ENCODE peak calls at places on chromosomes 7 and 10, in ten cellular contexts. One of them, this sample, is unnamed.

GRCh38 chr7:68074242-68074641 is 1077.6 kb downstream of the TYW1 start:
- DNase-seq in fibroblast of lung: no peak
- DNase-seq in IMR-90: no peak
- DNase-seq in HCEC 1CT: no peak
- DNase-seq in stimulated activated naive B cell treated with anti-CD40 and anti-IgM and Interleukin-4, amounts not matched to agents 10 μg/mL and 1 μg/mL and 100 μg/mL, for 72 hours: no peak
- DNase-seq in central memory CD4-positive, alpha-beta T cell: no peak
- DNase-seq in GM12865: no peak
- DNase-seq in stimulated activated CD4-positive, alpha-beta T cell treated with anti-CD3 and anti-CD28 coated beads, Interleukin-12 subunit alpha, Interleukin-12 subunit beta, amount 100 ng/mL, for 4 hours: no peak
- DNase-seq in NCI-H146: no peak
- DNase-seq in brain microvascular endothelial cell: no peak
- DNase-seq in this sample: no peak

GRCh38 chr7:135683609-135684008 is 21.3 kb downstream of the STMP1 start:
- DNase-seq in NCI-H146: no peak
- DNase-seq in HCEC 1CT: no peak
- DNase-seq in stimulated activated CD4-positive, alpha-beta T cell treated with anti-CD3 and anti-CD28 coated beads, Interleukin-12 subunit alpha, Interleukin-12 subunit beta, amount 100 ng/mL, for 4 hours: no peak
- DNase-seq in brain microvascular endothelial cell: no peak
- DNase-seq in IMR-90: no peak
- DNase-seq in GM12865: no peak
- DNase-seq in central memory CD4-positive, alpha-beta T cell: no peak
- DNase-seq in stimulated activated naive B cell treated with anti-CD40 and anti-IgM and Interleukin-4, amounts not matched to agents 10 μg/mL and 1 μg/mL and 100 μg/mL, for 72 hours: no peak
- DNase-seq in fibroblast of lung: no peak
- DNase-seq in this sample: no peak

GRCh38 chr7:124801330-124801895 is 35.8 kb upstream of the GPR37 start:
- DNase-seq in fibroblast of lung: no peak
- DNase-seq in stimulated activated naive B cell treated with anti-CD40 and anti-IgM and Interleukin-4, amounts not matched to agents 10 μg/mL and 1 μg/mL and 100 μg/mL, for 72 hours: no peak
- DNase-seq in brain microvascular endothelial cell: no peak
- DNase-seq in GM12865: no peak
- DNase-seq in HCEC 1CT: peak; percentile 5
- DNase-seq in central memory CD4-positive, alpha-beta T cell: no peak
- DNase-seq in IMR-90: no peak
- DNase-seq in NCI-H146: no peak
- DNase-seq in stimulated activated CD4-positive, alpha-beta T cell treated with anti-CD3 and anti-CD28 coated beads, Interleukin-12 subunit alpha, Interleukin-12 subunit beta, amount 100 ng/mL, for 4 hours: no peak
- DNase-seq in this sample: no peak

GRCh38 chr10:33602278-33602677 is 267.8 kb upstream of the NRP1 start:
- DNase-seq in stimulated activated naive B cell treated with anti-CD40 and anti-IgM and Interleukin-4, amounts not matched to agents 10 μg/mL and 1 μg/mL and 100 μg/mL, for 72 hours: no peak
- DNase-seq in NCI-H146: no peak
- DNase-seq in IMR-90: no peak
- DNase-seq in fibroblast of lung: no peak
- DNase-seq in HCEC 1CT: no peak
- DNase-seq in GM12865: no peak
- DNase-seq in stimulated activated CD4-positive, alpha-beta T cell treated with anti-CD3 and anti-CD28 coated beads, Interleukin-12 subunit alpha, Interleukin-12 subunit beta, amount 100 ng/mL, for 4 hours: no peak
- DNase-seq in brain microvascular endothelial cell: no peak
- DNase-seq in central memory CD4-positive, alpha-beta T cell: no peak
- DNase-seq in this sample: no peak

GRCh38 chr7:151595702-151596340 is 76.1 kb upstream of the RHEB start:
- DNase-seq in IMR-90: no peak
- DNase-seq in brain microvascular endothelial cell: no peak
- DNase-seq in GM12865: no peak
- DNase-seq in HCEC 1CT: no peak
- DNase-seq in stimulated activated naive B cell treated with anti-CD40 and anti-IgM and Interleukin-4, amounts not matched to agents 10 μg/mL and 1 μg/mL and 100 μg/mL, for 72 hours: no peak
- DNase-seq in fibroblast of lung: no peak
- DNase-seq in stimulated activated CD4-positive, alpha-beta T cell treated with anti-CD3 and anti-CD28 coated beads, Interleukin-12 subunit alpha, Interleukin-12 subunit beta, amount 100 ng/mL, for 4 hours: no peak
- DNase-seq in NCI-H146: no peak
- DNase-seq in central memory CD4-positive, alpha-beta T cell: no peak
- DNase-seq in this sample: no peak

GRCh38 chr10:101063548-101064414 is 2.0 kb downstream of the KAZALD1 start:
- DNase-seq in IMR-90: no peak
- DNase-seq in central memory CD4-positive, alpha-beta T cell: no peak
- DNase-seq in stimulated activated naive B cell treated with anti-CD40 and anti-IgM and Interleukin-4, amounts not matched to agents 10 μg/mL and 1 μg/mL and 100 μg/mL, for 72 hours: no peak
- DNase-seq in HCEC 1CT: no peak
- DNase-seq in brain microvascular endothelial cell: no peak
- DNase-seq in NCI-H146: no peak
- DNase-seq in stimulated activated CD4-positive, alpha-beta T cell treated with anti-CD3 and anti-CD28 coated beads, Interleukin-12 subunit alpha, Interleukin-12 subunit beta, amount 100 ng/mL, for 4 hours: no peak
- DNase-seq in GM12865: no peak
- DNase-seq in fibroblast of lung: no peak
- DNase-seq in this sample: no peak

GRCh38 chr7:151431281-151431767 is 8.6 kb downstream of the CRYGN start:
- DNase-seq in stimulated activated naive B cell treated with anti-CD40 and anti-IgM and Interleukin-4, amounts not matched to agents 10 μg/mL and 1 μg/mL and 100 μg/mL, for 72 hours: no peak
- DNase-seq in fibroblast of lung: no peak
- DNase-seq in stimulated activated CD4-positive, alpha-beta T cell treated with anti-CD3 and anti-CD28 coated beads, Interleukin-12 subunit alpha, Interleukin-12 subunit beta, amount 100 ng/mL, for 4 hours: no peak
- DNase-seq in central memory CD4-positive, alpha-beta T cell: no peak
- DNase-seq in NCI-H146: no peak
- DNase-seq in GM12865: no peak
- DNase-seq in IMR-90: no peak
- DNase-seq in HCEC 1CT: no peak
- DNase-seq in brain microvascular endothelial cell: no peak
- DNase-seq in this sample: no peak

GRCh38 chr7:155356323-155357105 is 58.8 kb downstream of the INSIG1 start:
- DNase-seq in NCI-H146: peak; percentile 3
- DNase-seq in stimulated activated naive B cell treated with anti-CD40 and anti-IgM and Interleukin-4, amounts not matched to agents 10 μg/mL and 1 μg/mL and 100 μg/mL, for 72 hours: no peak
- DNase-seq in central memory CD4-positive, alpha-beta T cell: no peak
- DNase-seq in IMR-90: no peak
- DNase-seq in brain microvascular endothelial cell: peak; percentile 18
- DNase-seq in HCEC 1CT: peak; percentile 9
- DNase-seq in stimulated activated CD4-positive, alpha-beta T cell treated with anti-CD3 and anti-CD28 coated beads, Interleukin-12 subunit alpha, Interleukin-12 subunit beta, amount 100 ng/mL, for 4 hours: no peak
- DNase-seq in fibroblast of lung: no peak
- DNase-seq in GM12865: no peak
- DNase-seq in this sample: no peak

GRCh38 chr10:3783721-3784432 is 1.1 kb downstream of the KLF6 start:
- DNase-seq in stimulated activated naive B cell treated with anti-CD40 and anti-IgM and Interleukin-4, amounts not matched to agents 10 μg/mL and 1 μg/mL and 100 μg/mL, for 72 hours: no peak
- DNase-seq in GM12865: peak; percentile 51
- DNase-seq in IMR-90: peak; percentile 61
- DNase-seq in fibroblast of lung: peak; percentile 69
- DNase-seq in NCI-H146: peak; percentile 98
- DNase-seq in HCEC 1CT: peak; percentile 42
- DNase-seq in brain microvascular endothelial cell: peak; percentile 39
- DNase-seq in stimulated activated CD4-positive, alpha-beta T cell treated with anti-CD3 and anti-CD28 coated beads, Interleukin-12 subunit alpha, Interleukin-12 subunit beta, amount 100 ng/mL, for 4 hours: no peak
- DNase-seq in central memory CD4-positive, alpha-beta T cell: peak; percentile 73
- DNase-seq in this sample: peak; percentile 72

GRCh38 chr10:123069271-123069670 is 60.5 kb downstream of the ACADSB start:
- DNase-seq in IMR-90: no peak
- DNase-seq in HCEC 1CT: no peak
- DNase-seq in fibroblast of lung: no peak
- DNase-seq in GM12865: no peak
- DNase-seq in stimulated activated CD4-positive, alpha-beta T cell treated with anti-CD3 and anti-CD28 coated beads, Interleukin-12 subunit alpha, Interleukin-12 subunit beta, amount 100 ng/mL, for 4 hours: no peak
- DNase-seq in brain microvascular endothelial cell: no peak
- DNase-seq in stimulated activated naive B cell treated with anti-CD40 and anti-IgM and Interleukin-4, amounts not matched to agents 10 μg/mL and 1 μg/mL and 100 μg/mL, for 72 hours: no peak
- DNase-seq in central memory CD4-positive, alpha-beta T cell: no peak
- DNase-seq in NCI-H146: peak; percentile 77
- DNase-seq in this sample: no peak

GRCh38 chr10:66752714-66753113 is 173.1 kb upstream of the LRRTM3 start:
- DNase-seq in stimulated activated CD4-positive, alpha-beta T cell treated with anti-CD3 and anti-CD28 coated beads, Interleukin-12 subunit alpha, Interleukin-12 subunit beta, amount 100 ng/mL, for 4 hours: no peak
- DNase-seq in IMR-90: peak; percentile 63
- DNase-seq in fibroblast of lung: peak; percentile 81
- DNase-seq in brain microvascular endothelial cell: peak; percentile 17
- DNase-seq in central memory CD4-positive, alpha-beta T cell: no peak
- DNase-seq in HCEC 1CT: no peak
- DNase-seq in GM12865: no peak
- DNase-seq in NCI-H146: no peak
- DNase-seq in stimulated activated naive B cell treated with anti-CD40 and anti-IgM and Interleukin-4, amounts not matched to agents 10 μg/mL and 1 μg/mL and 100 μg/mL, for 72 hours: no peak
- DNase-seq in this sample: no peak

GRCh38 chr7:147813316-147813715 is 777.2 kb upstream of the C7orf33 start:
- DNase-seq in fibroblast of lung: no peak
- DNase-seq in central memory CD4-positive, alpha-beta T cell: no peak
- DNase-seq in brain microvascular endothelial cell: no peak
- DNase-seq in GM12865: no peak
- DNase-seq in HCEC 1CT: no peak
- DNase-seq in IMR-90: no peak
- DNase-seq in stimulated activated CD4-positive, alpha-beta T cell treated with anti-CD3 and anti-CD28 coated beads, Interleukin-12 subunit alpha, Interleukin-12 subunit beta, amount 100 ng/mL, for 4 hours: no peak
- DNase-seq in NCI-H146: no peak
- DNase-seq in stimulated activated naive B cell treated with anti-CD40 and anti-IgM and Interleukin-4, amounts not matched to agents 10 μg/mL and 1 μg/mL and 100 μg/mL, for 72 hours: no peak
- DNase-seq in this sample: no peak

GRCh38 chr10:98425511-98426352 is 10.8 kb upstream of the PYROXD2 start:
- DNase-seq in NCI-H146: peak; percentile 28
- DNase-seq in stimulated activated naive B cell treated with anti-CD40 and anti-IgM and Interleukin-4, amounts not matched to agents 10 μg/mL and 1 μg/mL and 100 μg/mL, for 72 hours: peak; percentile 34
- DNase-seq in brain microvascular endothelial cell: peak; percentile 26
- DNase-seq in central memory CD4-positive, alpha-beta T cell: peak; percentile 28
- DNase-seq in GM12865: peak; percentile 67
- DNase-seq in stimulated activated CD4-positive, alpha-beta T cell treated with anti-CD3 and anti-CD28 coated beads, Interleukin-12 subunit alpha, Interleukin-12 subunit beta, amount 100 ng/mL, for 4 hours: peak; percentile 28
- DNase-seq in fibroblast of lung: no peak
- DNase-seq in IMR-90: peak; percentile 26
- DNase-seq in HCEC 1CT: peak; percentile 43
- DNase-seq in this sample: peak; percentile 54